ENCODE peak calls at places on chromosomes 6 and 20, in seven cellular contexts. One of them, this sample, is unnamed. For H3K36me3, the result is how much of the 10 kb centered on the place peaks cover.

GRCh38 chr6:7106752-7107577 is 796 bp upstream of the RREB1 start:
- DNase-seq in brain microvascular endothelial cell: peak
- DNase-seq in cardiac muscle cell: no peak
- DNase-seq in hepatocyte: peak
- DNase-seq in thyroid gland: peak
- DNase-seq in A673: peak
- DNase-seq in tibial artery: peak
- DNase-seq in this sample: peak

GRCh38 chr20:37925265-37926165 is 22.6 kb downstream of the VSTM2L start:
- DNase-seq in hepatocyte: no peak
- DNase-seq in thyroid gland: no peak
- DNase-seq in tibial artery: no peak
- DNase-seq in A673: no peak
- DNase-seq in cardiac muscle cell: no peak
- DNase-seq in brain microvascular endothelial cell: no peak
- DNase-seq in this sample: no peak

GRCh38 chr20:44010162-44010704 is 95.6 kb downstream of the TOX2 start:
- DNase-seq in hepatocyte: no peak
- DNase-seq in brain microvascular endothelial cell: no peak
- DNase-seq in cardiac muscle cell: no peak
- DNase-seq in thyroid gland: no peak
- DNase-seq in tibial artery: no peak
- DNase-seq in A673: peak
- DNase-seq in this sample: no peak

GRCh38 chr20:11734431-11734830 is 183.3 kb upstream of the BTBD3 start:
- DNase-seq in cardiac muscle cell: no peak
- DNase-seq in thyroid gland: no peak
- DNase-seq in brain microvascular endothelial cell: no peak
- DNase-seq in A673: no peak
- DNase-seq in hepatocyte: no peak
- DNase-seq in tibial artery: no peak
- DNase-seq in this sample: no peak

GRCh38 chr20:25247666-25248500 is at the start of gene PYGB:
- DNase-seq in thyroid gland: peak
- DNase-seq in hepatocyte: peak
- DNase-seq in brain microvascular endothelial cell: peak
- DNase-seq in cardiac muscle cell: peak
- DNase-seq in A673: peak
- DNase-seq in tibial artery: peak
- DNase-seq in this sample: peak

GRCh38 chr6:168616807-168617756 is 176.1 kb downstream of the SMOC2 start:
- DNase-seq in A673: no peak
- DNase-seq in brain microvascular endothelial cell: no peak
- DNase-seq in thyroid gland: peak
- DNase-seq in hepatocyte: peak
- DNase-seq in tibial artery: no peak
- DNase-seq in cardiac muscle cell: no peak
- DNase-seq in this sample: peak

GRCh38 chr6:149075616-149076354 is 241.7 kb upstream of the TAB2 start:
- DNase-seq in tibial artery: no peak
- DNase-seq in thyroid gland: peak
- DNase-seq in A673: no peak
- DNase-seq in cardiac muscle cell: no peak
- DNase-seq in hepatocyte: no peak
- DNase-seq in brain microvascular endothelial cell: no peak
- DNase-seq in this sample: no peak

GRCh38 chr6:145544031-145544430 is 191.3 kb downstream of the EPM2A start:
- DNase-seq in A673: no peak
- DNase-seq in thyroid gland: no peak
- DNase-seq in hepatocyte: peak
- DNase-seq in cardiac muscle cell: no peak
- DNase-seq in tibial artery: no peak
- DNase-seq in brain microvascular endothelial cell: peak
- DNase-seq in this sample: no peak

GRCh38 chr6:74991573-74992332 is 214.1 kb downstream of the COL12A1 start:
- DNase-seq in brain microvascular endothelial cell: peak
- DNase-seq in thyroid gland: no peak
- DNase-seq in hepatocyte: no peak
- DNase-seq in cardiac muscle cell: no peak
- DNase-seq in A673: no peak
- DNase-seq in tibial artery: no peak
- DNase-seq in this sample: no peak

GRCh38 chr6:167145468-167145867 is 12.3 kb downstream of the GPR31 start:
- DNase-seq in tibial artery: no peak
- DNase-seq in brain microvascular endothelial cell: no peak
- DNase-seq in A673: no peak
- DNase-seq in hepatocyte: no peak
- DNase-seq in cardiac muscle cell: no peak
- DNase-seq in thyroid gland: no peak
- DNase-seq in this sample: no peak

GRCh38 chr20:46128310-46129151 is 10.4 kb downstream of the CD40 start:
- DNase-seq in tibial artery: no peak
- DNase-seq in A673: peak
- DNase-seq in cardiac muscle cell: peak
- DNase-seq in thyroid gland: peak
- DNase-seq in hepatocyte: peak
- DNase-seq in brain microvascular endothelial cell: no peak
- DNase-seq in this sample: peak

GRCh38 chr20:63734946-63735858 is 1.3 kb upstream of the LIME1 start:
- DNase-seq in hepatocyte: no peak
- DNase-seq in thyroid gland: no peak
- DNase-seq in tibial artery: no peak
- DNase-seq in brain microvascular endothelial cell: no peak
- DNase-seq in cardiac muscle cell: no peak
- DNase-seq in A673: no peak
- DNase-seq in this sample: no peak

GRCh38 chr6:10403385-10404106 is 11.3 kb downstream of the TFAP2A start:
- DNase-seq in cardiac muscle cell: no peak
- DNase-seq in tibial artery: no peak
- DNase-seq in brain microvascular endothelial cell: peak
- DNase-seq in A673: no peak
- DNase-seq in thyroid gland: no peak
- DNase-seq in hepatocyte: peak
- DNase-seq in this sample: no peak

GRCh38 chr6:56168601-56169000 is 78.8 kb downstream of the COL21A1 start:
- DNase-seq in cardiac muscle cell: no peak
- DNase-seq in A673: no peak
- DNase-seq in thyroid gland: no peak
- DNase-seq in tibial artery: no peak
- DNase-seq in brain microvascular endothelial cell: no peak
- DNase-seq in hepatocyte: no peak
- DNase-seq in this sample: no peak

GRCh38 chr6:107563694-107564093 is 73.8 kb downstream of the SOBP start:
- DNase-seq in hepatocyte: no peak
- DNase-seq in tibial artery: no peak
- DNase-seq in cardiac muscle cell: no peak
- DNase-seq in A673: no peak
- DNase-seq in thyroid gland: no peak
- DNase-seq in brain microvascular endothelial cell: no peak
- DNase-seq in this sample: no peak

GRCh38 chr6:107561325-107561724 is 71.4 kb downstream of the SOBP start:
- DNase-seq in thyroid gland: no peak
- DNase-seq in hepatocyte: no peak
- DNase-seq in tibial artery: peak
- DNase-seq in brain microvascular endothelial cell: no peak
- DNase-seq in cardiac muscle cell: no peak
- DNase-seq in A673: no peak
- DNase-seq in this sample: no peak

GRCh38 chr6:107557698-107558097 is 67.8 kb downstream of the SOBP start:
- DNase-seq in hepatocyte: no peak
- DNase-seq in A673: no peak
- DNase-seq in brain microvascular endothelial cell: no peak
- DNase-seq in tibial artery: no peak
- DNase-seq in thyroid gland: no peak
- DNase-seq in cardiac muscle cell: no peak
- DNase-seq in this sample: no peak

GRCh38 chr6:107564223-107564855 is 74.4 kb downstream of the SOBP start:
- DNase-seq in cardiac muscle cell: no peak
- DNase-seq in tibial artery: no peak
- DNase-seq in brain microvascular endothelial cell: no peak
- DNase-seq in thyroid gland: no peak
- DNase-seq in hepatocyte: no peak
- DNase-seq in A673: no peak
- DNase-seq in this sample: no peak

GRCh38 chr6:107560657-107561056 is 70.7 kb downstream of the SOBP start:
- DNase-seq in thyroid gland: no peak
- DNase-seq in hepatocyte: peak
- DNase-seq in A673: no peak
- DNase-seq in brain microvascular endothelial cell: peak
- DNase-seq in cardiac muscle cell: no peak
- DNase-seq in tibial artery: no peak
- DNase-seq in this sample: no peak
- H3K36me3 ChIP-seq in thyroid gland: under half
- H3K36me3 ChIP-seq in hepatocyte: under half
- H3K36me3 ChIP-seq in A673: under half
- H3K36me3 ChIP-seq in brain microvascular endothelial cell: under half
- H3K36me3 ChIP-seq in cardiac muscle cell: under half
- H3K36me3 ChIP-seq in tibial artery: under half
- H3K36me3 ChIP-seq in this sample: under half

GRCh38 chr20:32436968-32437367 is 78.8 kb downstream of the ASXL1 start:
- DNase-seq in hepatocyte: no peak
- DNase-seq in A673: no peak
- DNase-seq in thyroid gland: no peak
- DNase-seq in brain microvascular endothelial cell: no peak
- DNase-seq in cardiac muscle cell: no peak
- DNase-seq in tibial artery: no peak
- DNase-seq in this sample: no peak
- H3K36me3 ChIP-seq in hepatocyte: under half
- H3K36me3 ChIP-seq in A673: half or more
- H3K36me3 ChIP-seq in thyroid gland: half or more
- H3K36me3 ChIP-seq in brain microvascular endothelial cell: half or more
- H3K36me3 ChIP-seq in cardiac muscle cell: under half
- H3K36me3 ChIP-seq in tibial artery: half or more
- H3K36me3 ChIP-seq in this sample: under half

GRCh38 chr6:37391100-37391499 is 37.3 kb downstream of the RNF8 start:
- DNase-seq in brain microvascular endothelial cell: no peak
- DNase-seq in thyroid gland: no peak
- DNase-seq in hepatocyte: no peak
- DNase-seq in tibial artery: no peak
- DNase-seq in A673: no peak
- DNase-seq in cardiac muscle cell: no peak
- DNase-seq in this sample: peak

GRCh38 chr6:37388578-37388977 is 34.8 kb downstream of the RNF8 start:
- DNase-seq in thyroid gland: no peak
- DNase-seq in brain microvascular endothelial cell: no peak
- DNase-seq in cardiac muscle cell: no peak
- DNase-seq in A673: no peak
- DNase-seq in tibial artery: no peak
- DNase-seq in hepatocyte: no peak
- DNase-seq in this sample: no peak

GRCh38 chr6:37393530-37393929 is 39.5 kb upstream of the CMTR1 start:
- DNase-seq in brain microvascular endothelial cell: no peak
- DNase-seq in tibial artery: no peak
- DNase-seq in A673: no peak
- DNase-seq in cardiac muscle cell: no peak
- DNase-seq in thyroid gland: no peak
- DNase-seq in hepatocyte: no peak
- DNase-seq in this sample: no peak

DNA sequence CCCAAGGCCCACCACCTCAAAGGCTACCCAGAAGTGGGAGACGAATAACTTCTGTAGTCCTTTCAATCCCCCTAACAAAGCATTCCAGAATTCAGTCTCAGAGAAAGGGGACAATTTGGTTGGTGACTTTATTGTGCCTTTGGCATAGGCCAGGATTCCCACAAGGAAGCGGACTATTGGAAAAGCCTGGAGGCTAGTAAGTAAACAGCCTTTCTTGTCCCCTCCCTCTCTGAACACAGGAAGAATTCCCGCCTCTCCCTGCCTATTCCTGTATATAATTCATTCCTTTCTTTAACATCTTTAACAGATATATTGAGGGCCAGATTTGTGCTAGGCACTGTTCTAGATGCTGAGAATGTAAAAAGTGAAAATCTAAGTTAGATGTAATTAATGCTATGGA is 36.1 kb downstream of the RNF8 start:
- DNase-seq in A673: no peak
- DNase-seq in hepatocyte: no peak
- DNase-seq in brain microvascular endothelial cell: no peak
- DNase-seq in thyroid gland: no peak
- DNase-seq in tibial artery: no peak
- DNase-seq in cardiac muscle cell: no peak
- DNase-seq in this sample: no peak
- H3K36me3 ChIP-seq in A673: under half
- H3K36me3 ChIP-seq in hepatocyte: under half
- H3K36me3 ChIP-seq in brain microvascular endothelial cell: under half
- H3K36me3 ChIP-seq in thyroid gland: under half
- H3K36me3 ChIP-seq in tibial artery: under half
- H3K36me3 ChIP-seq in cardiac muscle cell: under half
- H3K36me3 ChIP-seq in this sample: under half

DNA sequence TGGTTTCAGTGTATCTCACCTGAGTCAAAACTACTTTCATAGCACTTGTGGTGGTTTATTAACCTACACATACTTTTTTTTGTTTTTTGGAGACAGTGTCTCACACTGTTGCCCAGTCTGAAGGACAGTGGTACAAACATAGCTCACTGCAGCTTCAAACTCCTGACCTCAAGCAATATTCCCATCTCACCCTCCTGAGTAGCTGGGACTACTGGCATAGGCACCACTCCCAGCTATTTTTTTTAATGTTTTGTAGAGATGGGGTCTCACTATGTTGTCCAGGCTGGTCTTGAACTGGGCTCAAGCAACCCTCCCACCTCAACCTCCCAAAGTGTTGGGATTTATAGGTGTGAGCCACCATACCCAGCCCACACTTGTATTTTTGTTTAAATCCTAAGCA is 49.7 kb downstream of the STAU1 start:
- DNase-seq in hepatocyte: no peak
- DNase-seq in cardiac muscle cell: no peak
- DNase-seq in tibial artery: no peak
- DNase-seq in brain microvascular endothelial cell: no peak
- DNase-seq in thyroid gland: no peak
- DNase-seq in A673: no peak
- DNase-seq in this sample: no peak
- H3K36me3 ChIP-seq in hepatocyte: under half
- H3K36me3 ChIP-seq in cardiac muscle cell: under half
- H3K36me3 ChIP-seq in tibial artery: under half
- H3K36me3 ChIP-seq in brain microvascular endothelial cell: under half
- H3K36me3 ChIP-seq in thyroid gland: under half
- H3K36me3 ChIP-seq in A673: under half
- H3K36me3 ChIP-seq in this sample: under half

GRCh38 chr6:17684134-17684533 is 22.6 kb downstream of the NUP153 start:
- DNase-seq in tibial artery: no peak
- DNase-seq in hepatocyte: no peak
- DNase-seq in thyroid gland: no peak
- DNase-seq in brain microvascular endothelial cell: no peak
- DNase-seq in A673: no peak
- DNase-seq in cardiac muscle cell: no peak
- DNase-seq in this sample: no peak

GRCh38 chr6:17677602-17678001 is 29.1 kb downstream of the NUP153 start:
- DNase-seq in cardiac muscle cell: no peak
- DNase-seq in brain microvascular endothelial cell: no peak
- DNase-seq in hepatocyte: no peak
- DNase-seq in thyroid gland: no peak
- DNase-seq in A673: no peak
- DNase-seq in tibial artery: no peak
- DNase-seq in this sample: no peak

GRCh38 chr6:17679726-17680125 is 27.0 kb downstream of the NUP153 start:
- DNase-seq in cardiac muscle cell: no peak
- DNase-seq in tibial artery: no peak
- DNase-seq in hepatocyte: no peak
- DNase-seq in A673: no peak
- DNase-seq in brain microvascular endothelial cell: no peak
- DNase-seq in thyroid gland: no peak
- DNase-seq in this sample: no peak
- H3K36me3 ChIP-seq in cardiac muscle cell: under half
- H3K36me3 ChIP-seq in tibial artery: under half
- H3K36me3 ChIP-seq in hepatocyte: under half
- H3K36me3 ChIP-seq in A673: half or more
- H3K36me3 ChIP-seq in brain microvascular endothelial cell: under half
- H3K36me3 ChIP-seq in thyroid gland: under half
- H3K36me3 ChIP-seq in this sample: under half